ENCODE peak calls at places on chromosome 6, in seven cellular contexts. L, B, E, W, A, U and G are unnamed samples.

GRCh38 chr6:5854900-5855299 is 151.8 kb downstream of the NRN1 start:
- DNase-seq in E (no peak), A (no peak), B (no peak), W (no peak), L (no peak), U (no peak), G (no peak)

GRCh38 chr6:29818892-29819291 is 8.7 kb upstream of the HLA-G start:
- DNase-seq in U (no peak), A (no peak), E (no peak), L (no peak), W (no peak), B (no peak), G (no peak)

GRCh38 chr6:107314644-107315043 is 144.7 kb downstream of the PDSS2 start:
- DNase-seq in A (no peak), L (no peak), U (no peak), W (no peak), E (no peak), B (no peak), G (no peak)

GRCh38 chr6:35439308-35439707 is 12.8 kb upstream of the FANCE start:
- DNase-seq in A (no peak), E (no peak), L (no peak), W (no peak), B (no peak), U (no peak), G (peak)

GRCh38 chr6:145086197-145086596 is 649.1 kb downstream of the EPM2A start:
- DNase-seq in B (no peak), A (peak), W (no peak), U (no peak), E (peak), L (no peak), G (no peak)

GRCh38 chr6:30198166-30199084 is 14.8 kb downstream of the TRIM26 start:
- DNase-seq in E (no peak), A (no peak), W (no peak), B (no peak), U (no peak), L (no peak), G (no peak)

GRCh38 chr6:71258078-71258866 is 30.3 kb upstream of the OGFRL1 start:
- DNase-seq in U (no peak), A (no peak), E (no peak), B (no peak), W (no peak), L (no peak), G (no peak)

GRCh38 chr6:80254716-80255115 is 148.2 kb downstream of the BCKDHB start:
- DNase-seq in L (no peak), B (no peak), U (no peak), A (no peak), E (no peak), W (no peak), G (peak)

GRCh38 chr6:14316911-14317535 is 199.5 kb downstream of the CD83 start:
- DNase-seq in W (no peak), B (no peak), L (no peak), E (no peak), U (no peak), A (no peak), G (no peak)

GRCh38 chr6:142207265-142207877 is 60.3 kb downstream of the VTA1 start:
- DNase-seq in A (peak), W (no peak), E (peak), U (no peak), L (peak), B (peak), G (peak)

GRCh38 chr6:48426636-48427035 is 315.6 kb upstream of the PTCHD4 start:
- DNase-seq in L (no peak), W (no peak), U (no peak), A (no peak), E (no peak), B (no peak), G (peak)

GRCh38 chr6:157831424-157832249 is 8.6 kb downstream of the SNX9 start:
- DNase-seq in E (no peak), A (no peak), B (no peak), U (no peak), W (no peak), L (no peak), G (no peak)

GRCh38 chr6:18307006-18307405 is 42.7 kb upstream of the DEK start:
- DNase-seq in E (peak), L (no peak), B (no peak), U (no peak), A (no peak), W (no peak), G (no peak)

GRCh38 chr6:84027340-84028183 is 6.0 kb upstream of the MRAP2 start:
- DNase-seq in B (no peak), A (no peak), L (no peak), E (peak), W (no peak), U (peak), G (no peak)

GRCh38 chr6:141550471-141550870 is 582.3 kb upstream of the GJE1 start:
- DNase-seq in B (no peak), L (no peak), U (no peak), A (no peak), W (no peak), E (no peak), G (no peak)

GRCh38 chr6:43793875-43794242 is 23.8 kb downstream of the VEGFA start:
- DNase-seq in W (no peak), A (no peak), E (no peak), L (no peak), U (no peak), B (no peak), G (no peak)